ENCODE peak calls at places on chromosomes 7 and 10, in six cellular contexts. W is HCT116, M is stomach, X is GM23338, A is SK-N-SH, F is sigmoid colon. D is an unnamed sample.

GRCh38 chr10:132868995-132869394 is 73.4 kb downstream of the CFAP46 start:
- DNase-seq in F (peak; percentile 51), A (no peak), M (no peak), X (no peak), W (no peak), D (no peak)

GRCh38 chr7:107721286-107721685 is 22.7 kb upstream of the CBLL1 start:
- DNase-seq in M (no peak), X (no peak), W (no peak), F (no peak), A (no peak), D (no peak)

GRCh38 chr7:44176486-44176885 is 12.8 kb downstream of the GCK start:
- DNase-seq in M (no peak), F (no peak), X (no peak), W (no peak), A (no peak), D (no peak)

GRCh38 chr10:132761395-132762060 is 24.4 kb downstream of the NKX6-2 start:
- DNase-seq in M (no peak), A (no peak), X (no peak), W (no peak), F (no peak), D (no peak)

GRCh38 chr10:4234661-4235060 is 449.7 kb upstream of the KLF6 start:
- DNase-seq in M (no peak), W (no peak), X (no peak), F (no peak), A (no peak), D (no peak)

GRCh38 chr10:119742988-119743646 is 17.3 kb downstream of the INPP5F start:
- DNase-seq in F (no peak), W (no peak), X (no peak), A (no peak), M (no peak), D (no peak)

GRCh38 chr10:78535716-78536218 is 502.1 kb downstream of the RPS24 start:
- DNase-seq in F (no peak), X (no peak), M (no peak), W (no peak), A (no peak), D (no peak)

GRCh38 chr7:9863542-9863941 is 1110.1 kb upstream of the PHF14 start:
- DNase-seq in M (no peak), A (no peak), F (no peak), X (no peak), W (no peak), D (no peak)

GRCh38 chr10:112953760-112954159 is 3.7 kb downstream of the TCF7L2 start:
- DNase-seq in X (no peak), W (no peak), M (no peak), A (no peak), F (no peak), D (no peak)

GRCh38 chr7:3027455-3027854 is 16.2 kb downstream of the CARD11 start:
- DNase-seq in A (no peak), F (no peak), X (no peak), M (no peak), W (no peak), D (no peak)

GRCh38 chr7:105126436-105126975 is 112.5 kb downstream of the KMT2E start:
- DNase-seq in W (no peak), M (no peak), F (no peak), A (peak; percentile 51), X (no peak), D (no peak)

GRCh38 chr7:104903781-104904180 is 110.2 kb upstream of the KMT2E start:
- DNase-seq in A (no peak), M (no peak), W (no peak), X (no peak), F (no peak), D (no peak)

GRCh38 chr7:51927738-51928137 is 611.1 kb upstream of the COBL start:
- DNase-seq in M (no peak), F (no peak), A (no peak), X (no peak), W (no peak), D (no peak)

DNA sequence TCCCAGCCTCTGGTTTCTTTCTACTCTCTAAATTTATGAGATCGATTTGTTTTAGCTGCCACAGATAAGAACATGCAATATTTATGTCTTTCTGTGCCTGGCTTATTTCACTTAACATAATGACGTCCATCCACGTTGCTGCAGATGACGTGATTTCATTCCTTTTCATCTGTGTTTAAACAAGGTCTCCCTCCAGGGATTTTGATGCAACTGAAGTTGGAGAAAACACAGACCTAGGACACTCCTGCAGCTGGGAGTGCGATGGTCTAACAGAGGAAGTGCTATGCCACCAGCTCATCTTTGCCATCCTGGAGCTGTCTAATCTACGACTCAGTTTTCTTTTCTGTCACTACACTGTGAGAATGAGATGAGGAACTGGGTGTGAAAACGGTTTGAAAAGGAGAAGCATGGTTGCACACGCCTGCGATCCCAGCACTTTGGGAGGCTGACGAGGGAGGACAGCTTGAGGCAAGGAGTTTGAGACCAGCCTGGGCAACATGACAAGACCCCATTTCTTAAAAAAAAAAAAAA is 1.5 kb upstream of the KCTD7 start:
- DNase-seq in F (peak; percentile 91), A (peak; percentile 81), M (no peak), X (no peak), W (no peak), D (no peak)
- TF ChIP-seq POLR2AphosphoS5 in F (peak; percentile 98), A (no peak), M (peak; percentile 84), X (no peak), W (no peak), D (no peak)

DNA sequence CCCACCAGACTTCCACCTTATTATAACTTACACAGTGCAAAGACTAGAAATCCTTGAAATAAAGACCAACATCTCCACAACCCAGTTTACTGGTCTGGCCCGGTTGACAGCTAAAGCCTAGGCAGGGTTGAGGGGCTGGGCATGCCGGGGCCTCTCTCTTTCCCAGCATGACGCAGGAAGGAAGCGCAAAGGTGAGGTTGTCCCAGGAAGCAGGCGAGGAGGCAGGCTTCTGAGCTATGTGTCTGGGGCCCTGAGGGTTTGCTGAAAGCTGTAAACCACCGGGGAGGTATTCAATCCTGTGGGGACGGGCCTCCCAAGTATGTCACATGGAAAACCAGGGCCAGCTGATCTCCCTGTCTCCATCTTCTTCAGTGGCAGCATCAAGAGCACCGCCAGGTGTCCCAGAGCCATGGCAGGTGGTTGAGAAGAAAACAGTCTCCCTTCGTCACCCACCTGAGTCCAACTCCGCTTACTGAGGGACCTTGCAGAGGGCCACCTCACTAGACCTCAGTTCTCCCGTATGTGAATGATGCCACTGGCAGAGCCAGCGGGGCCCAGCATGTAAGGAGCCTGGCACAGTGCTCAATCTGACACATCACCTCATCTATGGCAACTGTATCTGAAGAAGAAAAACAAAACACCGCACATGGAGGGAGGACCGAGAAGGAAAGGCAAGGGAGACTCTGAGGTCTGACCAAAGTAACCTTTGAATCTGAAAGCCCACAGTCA is 49.5 kb downstream of the FAM53B start:
- DNase-seq in W (no peak), X (no peak), A (no peak), M (no peak), F (no peak), D (no peak)
- H3K4me1 ChIP-seq in W (no peaks in the 10 kb centered on the region), X (no peaks in the 10 kb centered on the region), A (peaks cover 9% of the 10 kb centered on the region), M (peaks cover 24% of the 10 kb centered on the region), F (no peaks in the 10 kb centered on the region), D (peaks cover 38% of the 10 kb centered on the region)

GRCh38 chr10:93462881-93463280 is 19.3 kb downstream of the MYOF start:
- DNase-seq in M (no peak), X (no peak), F (peak; percentile 68), W (no peak), A (no peak), D (no peak)

GRCh38 chr10:93463723-93464511 is 18.2 kb downstream of the MYOF start:
- DNase-seq in A (no peak), X (no peak), W (no peak), M (no peak), F (peak; percentile 85), D (no peak)

GRCh38 chr10:93464826-93465388 is 17.2 kb downstream of the MYOF start:
- DNase-seq in F (no peak), W (no peak), M (no peak), A (no peak), X (no peak), D (no peak)

GRCh38 chr10:93468532-93469213 is 13.5 kb downstream of the MYOF start:
- DNase-seq in W (peak; percentile 89), A (no peak), F (no peak), X (no peak), M (no peak), D (no peak)

DNA sequence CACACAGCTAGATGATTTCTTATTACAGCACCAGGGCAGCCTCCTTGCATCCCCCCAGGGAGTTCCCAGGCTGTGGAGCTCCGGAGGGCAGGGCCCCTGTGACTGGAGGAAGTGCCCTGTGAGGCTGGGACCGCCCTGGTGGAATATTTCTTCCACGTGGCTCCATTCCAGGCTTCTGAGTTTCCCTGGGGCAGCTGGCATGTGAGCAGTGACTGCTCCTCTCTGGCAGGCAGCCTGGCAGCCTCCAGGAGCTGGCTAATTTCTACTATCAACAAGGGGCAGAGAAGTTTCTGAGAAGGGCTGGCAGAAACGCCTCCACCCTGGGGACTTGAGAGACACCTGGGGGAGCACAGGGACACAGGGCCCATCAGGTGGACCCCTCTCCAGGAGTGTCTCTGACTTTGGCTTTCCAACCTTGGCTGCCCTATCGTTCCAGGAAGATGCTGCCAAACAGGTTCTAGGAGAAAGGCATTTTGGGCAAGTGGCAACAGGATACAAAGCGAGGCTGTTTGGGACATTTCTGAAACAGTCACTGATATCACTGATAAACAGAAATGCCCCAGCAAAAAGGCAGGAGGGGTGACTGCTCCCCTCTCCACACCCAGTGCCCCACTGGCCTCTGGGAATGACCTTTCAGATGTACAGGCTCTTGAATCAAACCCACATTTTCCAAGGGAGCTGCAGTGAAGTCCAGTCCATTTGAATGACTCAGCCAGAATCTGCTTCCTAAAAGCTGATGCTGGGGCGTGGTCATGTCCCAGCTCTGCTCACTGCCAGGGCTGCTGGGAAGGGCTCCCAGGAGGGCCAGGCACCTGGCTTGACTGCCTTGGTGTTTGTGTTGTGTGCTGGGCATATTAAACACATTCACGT is 16.1 kb downstream of the MYOF start:
- DNase-seq in A (peak; percentile 58), F (peak; percentile 96), X (no peak), W (peak; percentile 90), M (peak; percentile 89), D (no peak)
- TF ChIP-seq POLR2AphosphoS5 in A (peak; percentile 57), F (peak; percentile 56), X (no peak), W (peak; percentile 66), M (peak; percentile 88), D (peak; percentile 78)

DNA sequence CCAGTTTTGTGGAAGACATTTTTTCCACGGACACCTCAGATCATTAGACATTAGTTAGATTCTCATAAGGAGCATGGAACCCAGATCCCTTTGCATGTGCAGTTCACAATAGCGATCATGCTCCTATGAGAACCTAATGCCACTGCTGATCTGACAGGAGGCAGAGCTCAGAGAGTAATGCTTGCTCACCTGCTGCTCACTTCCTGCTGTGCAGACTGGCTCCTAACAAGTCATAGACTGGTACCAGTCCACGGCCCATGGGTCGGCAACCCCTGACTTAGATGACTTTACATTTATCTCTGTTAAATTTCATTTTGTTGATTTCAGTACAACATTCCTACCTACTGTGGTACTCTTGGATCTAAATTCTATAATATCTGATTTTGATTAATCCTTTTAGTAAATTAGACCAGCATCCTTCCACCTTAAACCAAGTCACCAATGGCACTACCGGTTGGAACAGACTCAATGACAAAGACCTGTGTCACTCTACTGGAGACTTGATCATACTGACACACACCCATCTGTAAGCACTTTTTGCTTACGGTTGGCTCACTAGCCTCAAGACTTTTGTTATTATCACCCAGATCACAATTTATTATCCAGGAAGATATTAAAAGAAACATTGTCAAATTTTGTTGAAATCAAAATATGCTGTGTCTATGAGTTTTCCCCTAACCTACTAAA is 8.0 kb upstream of the CCDC71L start:
- DNase-seq in X (no peak), M (no peak), F (no peak), A (no peak), W (no peak), D (no peak)
- H3K4me1 ChIP-seq in X (no peaks in the 10 kb centered on the region), M (no peaks in the 10 kb centered on the region), F (no peaks in the 10 kb centered on the region), A (no peaks in the 10 kb centered on the region), W (no peaks in the 10 kb centered on the region), D (no peaks in the 10 kb centered on the region)

GRCh38 chr10:5620966-5621365 is 45.4 kb downstream of the ASB13 start:
- DNase-seq in X (no peak), M (no peak), A (no peak), F (no peak), W (no peak), D (no peak)
- TF ChIP-seq POLR2AphosphoS5 in X (no peak), M (no peak), A (no peak), F (no peak), W (no peak), D (no peak)

GRCh38 chr10:97711640-97712267 is 1.8 kb upstream of the MARVELD1 start:
- DNase-seq in A (no peak), M (no peak), W (no peak), F (no peak), X (no peak), D (no peak)
- H3K4me1 ChIP-seq in A (peaks cover 24% of the 10 kb centered on the region), M (peaks cover 29% of the 10 kb centered on the region), W (peaks cover 34% of the 10 kb centered on the region), F (peaks cover 2% of the 10 kb centered on the region), X (peaks cover 28% of the 10 kb centered on the region), D (peaks cover 62% of the 10 kb centered on the region)

D was measured in vagina.